ENCODE peak calls at places on chromosomes 2 and 18, in six cellular contexts. E is neural crest cell, T is heart left ventricle, N is endothelial cell, H is A549, B is fibroblast of mammary gland. X is an unnamed sample.
A peak's percentile ranks its signal among the peaks of the same experiment; 100 is the strongest.

GRCh38 chr2:238654479-238654878 is 193.4 kb upstream of the TWIST2 start:
- DNase-seq in H (no peak), E (no peak), B (no peak), T (no peak), N (no peak), X (no peak)

GRCh38 chr2:221422516-221423211 is 149.4 kb downstream of the EPHA4 start:
- DNase-seq in T (no peak), H (peak; percentile 18), E (no peak), B (peak; percentile 10), N (no peak), X (no peak)

GRCh38 chr2:24592436-24593100 is 101.5 kb downstream of the NCOA1 start:
- DNase-seq in T (no peak), N (no peak), E (no peak), B (no peak), H (no peak), X (no peak)

GRCh38 chr2:141766225-141766624 is 364.6 kb downstream of the LRP1B start:
- DNase-seq in T (no peak), E (no peak), N (no peak), B (no peak), H (no peak), X (no peak)

GRCh38 chr2:174699993-174700766 is 64.1 kb downstream of the CHRNA1 start:
- DNase-seq in T (no peak), N (peak; percentile 45), H (peak; percentile 57), E (peak; percentile 28), B (peak; percentile 63), X (no peak)

GRCh38 chr18:10465157-10465990 is 10.9 kb downstream of the APCDD1 start:
- DNase-seq in N (no peak), E (no peak), H (no peak), B (no peak), T (no peak), X (no peak)

GRCh38 chr18:31070206-31070605 is 27.7 kb upstream of the DSC3 start:
- DNase-seq in E (no peak), N (no peak), H (no peak), B (no peak), T (no peak), X (no peak)

GRCh38 chr18:79327199-79327545 is 68.6 kb upstream of the NFATC1 start:
- DNase-seq in T (no peak), B (no peak), E (no peak), H (no peak), N (no peak), X (no peak)

GRCh38 chr18:45837283-45838070 is 12.0 kb downstream of the SIGLEC15 start:
- DNase-seq in N (peak; percentile 72), T (peak; percentile 62), E (peak; percentile 53), H (peak; percentile 45), B (peak; percentile 43), X (no peak)

GRCh38 chr2:103667335-103667884 is 905.6 kb downstream of the TMEM182 start:
- DNase-seq in N (no peak), H (no peak), B (no peak), T (no peak), E (no peak), X (no peak)

GRCh38 chr2:53752385-53752784 is 15.2 kb upstream of the CHAC2 start:
- DNase-seq in B (no peak), T (no peak), N (no peak), H (no peak), E (no peak), X (no peak)
- TF ChIP-seq CTCF in B (no peak), T (no peak), N (no peak), H (no peak), E (no peak), X (no peak)

GRCh38 chr2:239819091-239819973 is 205.8 kb downstream of the NDUFA10 start:
- DNase-seq in T (no peak), N (peak; percentile 2), H (no peak), E (no peak), B (no peak), X (peak; percentile 9)
- TF ChIP-seq CTCF in T (no peak), N (no peak), H (no peak), E (no peak), B (no peak), X (no peak)

GRCh38 chr2:102103992-102104871 is 38.3 kb upstream of the IL1R1 start:
- DNase-seq in E (no peak), H (peak; percentile 71), B (peak; percentile 97), T (peak; percentile 82), N (no peak), X (peak; percentile 38)

GRCh38 chr2:102101097-102101843 is 41.3 kb upstream of the IL1R1 start:
- DNase-seq in T (no peak), H (no peak), N (no peak), B (no peak), E (no peak), X (no peak)

GRCh38 chr2:102101844-102102635 is 40.5 kb upstream of the IL1R1 start:
- DNase-seq in B (no peak), E (no peak), N (no peak), T (no peak), H (no peak), X (no peak)

GRCh38 chr2:102100371-102101096 is 42.0 kb upstream of the IL1R1 start:
- DNase-seq in N (no peak), B (peak; percentile 96), E (no peak), T (no peak), H (peak; percentile 65), X (no peak)

DNA sequence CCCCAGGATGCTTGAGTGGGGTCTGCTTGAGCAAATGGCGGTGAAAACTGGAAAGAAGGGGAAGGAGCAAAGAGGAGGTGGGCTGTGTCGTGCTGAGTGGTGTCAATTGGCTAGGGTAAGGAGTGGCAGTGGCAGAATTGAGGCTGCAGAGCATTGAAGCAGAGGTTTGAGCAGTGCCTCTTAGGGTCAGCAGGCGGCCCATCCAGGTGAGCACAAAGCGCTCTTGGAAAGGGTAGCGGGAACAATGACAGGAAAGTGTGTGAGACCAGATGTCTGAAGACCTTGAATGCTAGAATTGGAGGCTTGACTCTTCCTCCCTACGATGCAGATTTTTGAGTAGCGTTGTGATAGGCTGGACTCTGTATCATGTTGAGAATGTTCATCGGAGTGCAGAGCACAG is 39.3 kb upstream of the IL1R1 start:
- DNase-seq in T (no peak), B (no peak), H (no peak), N (no peak), E (no peak), X (no peak)
- TF ChIP-seq CTCF in T (no peak), B (no peak), H (no peak), N (no peak), E (no peak), X (no peak)

GRCh38 chr2:109185801-109186570 is 57.0 kb downstream of the SH3RF3 start:
- DNase-seq in H (no peak), T (peak; percentile 70), N (no peak), E (no peak), B (peak; percentile 66), X (no peak)
- TF ChIP-seq CTCF in H (no peak), T (no peak), N (no peak), E (no peak), B (no peak), X (no peak)

GRCh38 chr2:156341482-156342251 is 9.1 kb upstream of the NR4A2 start:
- DNase-seq in T (peak; percentile 93), E (peak; percentile 76), B (peak; percentile 94), N (peak; percentile 61), H (peak; percentile 95), X (peak; percentile 77)
- TF ChIP-seq CTCF in T (no peak), E (no peak), B (no peak), N (no peak), H (no peak), X (no peak)

GRCh38 chr2:172862077-172862476 is 126.4 kb downstream of the RAPGEF4 start:
- DNase-seq in E (no peak), H (no peak), B (no peak), T (no peak), N (no peak), X (no peak)

GRCh38 chr2:172865422-172865821 is 129.8 kb downstream of the RAPGEF4 start:
- DNase-seq in E (no peak), B (peak; percentile 16), N (no peak), H (peak; percentile 11), T (no peak), X (no peak)

GRCh38 chr2:172863341-172863740 is 127.7 kb downstream of the RAPGEF4 start:
- DNase-seq in T (no peak), N (no peak), E (no peak), B (no peak), H (no peak), X (no peak)

GRCh38 chr2:172861632-172862031 is 126.0 kb downstream of the RAPGEF4 start:
- DNase-seq in T (peak; percentile 20), B (no peak), H (no peak), N (no peak), E (no peak), X (no peak)

GRCh38 chr2:172864182-172864581 is 128.5 kb downstream of the RAPGEF4 start:
- DNase-seq in E (peak; percentile 34), N (peak; percentile 44), T (peak; percentile 60), H (peak; percentile 64), B (peak; percentile 41), X (peak; percentile 16)
- TF ChIP-seq CTCF in E (peak; percentile 65), N (peak; percentile 76), T (peak; percentile 76), H (peak; percentile 65), B (peak; percentile 65), X (no peak)